ENCODE peak calls at places on chromosome 6, in seven cellular contexts. E, I, F, P, V, G and O are unnamed samples.

GRCh38 chr6:163963205-163964120 is 548.9 kb downstream of the QKI start:
- DNase-seq in V (no peak), E (no peak), G (no peak), F (no peak), I (no peak), P (no peak), O (no peak)

GRCh38 chr6:69693749-69694148 is 103.1 kb downstream of the LMBRD1 start:
- DNase-seq in G (no peak), V (no peak), E (no peak), I (no peak), F (no peak), P (no peak), O (no peak)

GRCh38 chr6:169370666-169371343 is 117.2 kb upstream of the THBS2 start:
- DNase-seq in I (no peak), V (no peak), F (no peak), P (no peak), G (no peak), E (no peak), O (no peak)

GRCh38 chr6:30206799-30207618 is 6.2 kb downstream of the TRIM26 start:
- DNase-seq in E (peak), V (no peak), I (no peak), F (no peak), G (no peak), P (no peak), O (peak)

GRCh38 chr6:165679326-165679725 is 16.3 kb upstream of the PDE10A start:
- DNase-seq in V (no peak), P (no peak), F (no peak), G (no peak), I (no peak), E (no peak), O (peak)

GRCh38 chr6:118371955-118372354 is 176.1 kb upstream of the PLN start:
- DNase-seq in G (no peak), P (no peak), E (no peak), F (no peak), V (no peak), I (no peak), O (no peak)

GRCh38 chr6:402901-403658 is 11.5 kb downstream of the IRF4 start:
- DNase-seq in P (no peak), I (no peak), V (peak), E (no peak), G (no peak), F (no peak), O (no peak)

GRCh38 chr6:21887301-21888185 is 294.0 kb downstream of the SOX4 start:
- DNase-seq in I (no peak), V (no peak), P (no peak), F (no peak), G (no peak), E (no peak), O (no peak)

GRCh38 chr6:1574895-1575212 is 34.9 kb upstream of the FOXC1 start:
- DNase-seq in E (no peak), P (no peak), V (no peak), G (no peak), F (no peak), I (no peak), O (no peak)

GRCh38 chr6:46440133-46440532 is 51.1 kb downstream of the RCAN2 start:
- DNase-seq in V (no peak), I (no peak), G (no peak), P (no peak), F (no peak), E (no peak), O (no peak)

GRCh38 chr6:33000053-33000452 is 9.3 kb downstream of the HLA-DOA start:
- DNase-seq in G (no peak), E (peak), V (no peak), P (no peak), I (no peak), F (no peak), O (peak)

GRCh38 chr6:12009904-12010634 is 2.0 kb upstream of the HIVEP1 start:
- DNase-seq in F (no peak), I (no peak), V (no peak), E (peak), G (no peak), P (no peak), O (no peak)

GRCh38 chr6:71808865-71809264 is 77.5 kb upstream of the RIMS1 start:
- DNase-seq in V (no peak), I (no peak), F (no peak), P (no peak), G (no peak), E (no peak), O (no peak)

GRCh38 chr6:10391799-10392198 is 23.1 kb downstream of the TFAP2A start:
- DNase-seq in F (no peak), E (no peak), V (no peak), P (no peak), I (no peak), G (no peak), O (no peak)